ENCODE peak calls at places on chromosomes 6 and 20, in five cellular contexts. One of them, this sample, is unnamed.

GRCh38 chr6:170108890-170109587 is 181.8 kb downstream of the DLL1 start:
- DNase-seq in progenitor cell of endocrine pancreas: no peak
- DNase-seq in lower lobe of right lung: no peak
- DNase-seq in RWPE1: no peak
- DNase-seq in fibroblast of mammary gland: no peak
- DNase-seq in this sample: no peak

GRCh38 chr6:116945809-116946208 is 68.8 kb downstream of the RFX6 start:
- DNase-seq in progenitor cell of endocrine pancreas: no peak
- DNase-seq in lower lobe of right lung: no peak
- DNase-seq in RWPE1: no peak
- DNase-seq in fibroblast of mammary gland: peak
- DNase-seq in this sample: peak

GRCh38 chr20:2240835-2241234 is 55.0 kb upstream of the TGM3 start:
- DNase-seq in progenitor cell of endocrine pancreas: no peak
- DNase-seq in lower lobe of right lung: no peak
- DNase-seq in RWPE1: no peak
- DNase-seq in fibroblast of mammary gland: no peak
- DNase-seq in this sample: no peak

GRCh38 chr6:156992396-156992795 is 215.2 kb downstream of the ARID1B start:
- DNase-seq in progenitor cell of endocrine pancreas: no peak
- DNase-seq in lower lobe of right lung: no peak
- DNase-seq in RWPE1: no peak
- DNase-seq in fibroblast of mammary gland: no peak
- DNase-seq in this sample: no peak

GRCh38 chr20:22966787-22967464 is 68.2 kb upstream of the SSTR4 start:
- DNase-seq in progenitor cell of endocrine pancreas: no peak
- DNase-seq in lower lobe of right lung: no peak
- DNase-seq in RWPE1: peak
- DNase-seq in fibroblast of mammary gland: no peak
- DNase-seq in this sample: peak

GRCh38 chr6:27312146-27312949 is at the start of gene POM121L2:
- DNase-seq in progenitor cell of endocrine pancreas: peak
- DNase-seq in lower lobe of right lung: peak
- DNase-seq in RWPE1: peak
- DNase-seq in fibroblast of mammary gland: peak
- DNase-seq in this sample: peak

GRCh38 chr20:346640-347316 is at the start of gene NRSN2:
- DNase-seq in progenitor cell of endocrine pancreas: peak
- DNase-seq in lower lobe of right lung: peak
- DNase-seq in RWPE1: peak
- DNase-seq in fibroblast of mammary gland: peak
- DNase-seq in this sample: no peak

GRCh38 chr20:54284928-54285704 is 77.2 kb downstream of the PFDN4 start:
- DNase-seq in progenitor cell of endocrine pancreas: no peak
- DNase-seq in lower lobe of right lung: no peak
- DNase-seq in RWPE1: peak
- DNase-seq in fibroblast of mammary gland: peak
- DNase-seq in this sample: peak

GRCh38 chr6:168154263-168154917 is 75.4 kb upstream of the FRMD1 start:
- DNase-seq in progenitor cell of endocrine pancreas: no peak
- DNase-seq in lower lobe of right lung: no peak
- DNase-seq in RWPE1: no peak
- DNase-seq in fibroblast of mammary gland: no peak
- DNase-seq in this sample: no peak

GRCh38 chr6:75243333-75244062 is at the start of gene COX7A2:
- DNase-seq in progenitor cell of endocrine pancreas: peak
- DNase-seq in lower lobe of right lung: peak
- DNase-seq in RWPE1: peak
- DNase-seq in fibroblast of mammary gland: peak
- DNase-seq in this sample: peak

GRCh38 chr6:44221961-44222335 is 1.4 kb upstream of the SLC29A1 start:
- DNase-seq in progenitor cell of endocrine pancreas: no peak
- DNase-seq in lower lobe of right lung: no peak
- DNase-seq in RWPE1: no peak
- DNase-seq in fibroblast of mammary gland: no peak
- DNase-seq in this sample: no peak

GRCh38 chr6:29624520-29624961 is 8.4 kb downstream of the GABBR1 start:
- DNase-seq in progenitor cell of endocrine pancreas: no peak
- DNase-seq in lower lobe of right lung: no peak
- DNase-seq in RWPE1: no peak
- DNase-seq in fibroblast of mammary gland: no peak
- DNase-seq in this sample: no peak

GRCh38 chr6:85977661-85978060 is 335.0 kb upstream of the SYNCRIP start:
- DNase-seq in progenitor cell of endocrine pancreas: no peak
- DNase-seq in lower lobe of right lung: no peak
- DNase-seq in RWPE1: no peak
- DNase-seq in fibroblast of mammary gland: no peak
- DNase-seq in this sample: no peak

GRCh38 chr6:166553563-166554271 is 32.8 kb downstream of the RAMACL start:
- DNase-seq in progenitor cell of endocrine pancreas: no peak
- DNase-seq in lower lobe of right lung: no peak
- DNase-seq in RWPE1: peak
- DNase-seq in fibroblast of mammary gland: peak
- DNase-seq in this sample: peak

GRCh38 chr6:107877968-107878367 is 53.9 kb upstream of the SCML4 start:
- DNase-seq in progenitor cell of endocrine pancreas: no peak
- DNase-seq in lower lobe of right lung: no peak
- DNase-seq in RWPE1: no peak
- DNase-seq in fibroblast of mammary gland: no peak
- DNase-seq in this sample: no peak

GRCh38 chr6:41367700-41368099 is 32.3 kb downstream of the NCR2 start:
- DNase-seq in progenitor cell of endocrine pancreas: peak
- DNase-seq in lower lobe of right lung: no peak
- DNase-seq in RWPE1: peak
- DNase-seq in fibroblast of mammary gland: peak
- DNase-seq in this sample: peak

DNA sequence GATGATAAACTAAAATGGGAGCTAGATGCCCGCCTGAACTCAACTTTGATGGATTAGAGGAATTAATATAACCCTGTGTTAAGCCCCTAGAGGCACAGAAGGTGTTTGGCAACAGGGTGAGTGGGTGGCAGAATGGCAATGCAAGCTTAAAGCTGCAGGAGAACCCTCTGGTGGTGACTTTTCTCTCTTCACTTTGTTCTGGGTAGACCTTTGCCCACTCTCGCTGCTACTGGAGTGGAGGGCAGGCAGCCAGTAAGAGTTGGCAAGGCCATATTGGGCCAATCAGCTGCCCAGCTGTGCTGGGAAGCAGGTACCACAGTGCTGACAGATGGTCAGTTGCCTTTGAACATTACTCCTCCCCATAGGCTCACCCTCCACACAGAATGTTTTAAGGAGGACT is 468.2 kb downstream of the MMUT start:
- DNase-seq in progenitor cell of endocrine pancreas: no peak
- DNase-seq in lower lobe of right lung: no peak
- DNase-seq in RWPE1: no peak
- DNase-seq in fibroblast of mammary gland: no peak
- DNase-seq in this sample: no peak
- TF ChIP-seq CTCF in progenitor cell of endocrine pancreas: no peak
- TF ChIP-seq CTCF in lower lobe of right lung: no peak
- TF ChIP-seq CTCF in RWPE1: no peak
- TF ChIP-seq CTCF in fibroblast of mammary gland: no peak
- TF ChIP-seq CTCF in this sample: no peak

DNA sequence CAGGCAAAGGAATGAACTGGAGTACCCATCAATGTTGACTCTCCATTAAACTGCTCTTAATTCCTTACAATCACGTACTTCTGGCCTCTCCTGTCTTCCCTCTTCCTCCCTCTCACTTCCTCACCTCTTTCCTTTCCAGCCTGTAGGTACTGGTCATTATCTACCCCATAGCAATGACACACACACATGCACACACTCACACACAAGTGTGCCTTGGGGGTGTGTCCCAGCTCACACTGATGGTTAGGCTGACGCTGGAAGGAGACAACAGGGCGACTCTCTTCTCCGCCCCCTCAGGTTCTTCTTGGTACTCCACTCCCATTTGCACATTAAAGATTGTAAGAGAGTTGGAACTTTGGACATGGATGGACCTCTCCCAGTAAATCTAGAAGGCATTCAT is 14.0 kb upstream of the SERPINB9 start:
- DNase-seq in progenitor cell of endocrine pancreas: no peak
- DNase-seq in lower lobe of right lung: no peak
- DNase-seq in RWPE1: no peak
- DNase-seq in fibroblast of mammary gland: no peak
- DNase-seq in this sample: no peak
- TF ChIP-seq CTCF in progenitor cell of endocrine pancreas: peak
- TF ChIP-seq CTCF in lower lobe of right lung: no peak
- TF ChIP-seq CTCF in RWPE1: no peak
- TF ChIP-seq CTCF in fibroblast of mammary gland: peak
- TF ChIP-seq CTCF in this sample: no peak

GRCh38 chr6:161349886-161350285 is 76.0 kb upstream of the AGPAT4 start:
- DNase-seq in progenitor cell of endocrine pancreas: no peak
- DNase-seq in lower lobe of right lung: no peak
- DNase-seq in RWPE1: no peak
- DNase-seq in fibroblast of mammary gland: no peak
- DNase-seq in this sample: no peak

GRCh38 chr6:161347988-161348627 is 74.2 kb upstream of the AGPAT4 start:
- DNase-seq in progenitor cell of endocrine pancreas: no peak
- DNase-seq in lower lobe of right lung: no peak
- DNase-seq in RWPE1: no peak
- DNase-seq in fibroblast of mammary gland: no peak
- DNase-seq in this sample: no peak

GRCh38 chr6:161348628-161348994 is 74.8 kb upstream of the AGPAT4 start:
- DNase-seq in progenitor cell of endocrine pancreas: no peak
- DNase-seq in lower lobe of right lung: no peak
- DNase-seq in RWPE1: no peak
- DNase-seq in fibroblast of mammary gland: no peak
- DNase-seq in this sample: no peak

GRCh38 chr6:161344640-161345039 is 70.8 kb upstream of the AGPAT4 start:
- DNase-seq in progenitor cell of endocrine pancreas: no peak
- DNase-seq in lower lobe of right lung: no peak
- DNase-seq in RWPE1: no peak
- DNase-seq in fibroblast of mammary gland: no peak
- DNase-seq in this sample: no peak

DNA sequence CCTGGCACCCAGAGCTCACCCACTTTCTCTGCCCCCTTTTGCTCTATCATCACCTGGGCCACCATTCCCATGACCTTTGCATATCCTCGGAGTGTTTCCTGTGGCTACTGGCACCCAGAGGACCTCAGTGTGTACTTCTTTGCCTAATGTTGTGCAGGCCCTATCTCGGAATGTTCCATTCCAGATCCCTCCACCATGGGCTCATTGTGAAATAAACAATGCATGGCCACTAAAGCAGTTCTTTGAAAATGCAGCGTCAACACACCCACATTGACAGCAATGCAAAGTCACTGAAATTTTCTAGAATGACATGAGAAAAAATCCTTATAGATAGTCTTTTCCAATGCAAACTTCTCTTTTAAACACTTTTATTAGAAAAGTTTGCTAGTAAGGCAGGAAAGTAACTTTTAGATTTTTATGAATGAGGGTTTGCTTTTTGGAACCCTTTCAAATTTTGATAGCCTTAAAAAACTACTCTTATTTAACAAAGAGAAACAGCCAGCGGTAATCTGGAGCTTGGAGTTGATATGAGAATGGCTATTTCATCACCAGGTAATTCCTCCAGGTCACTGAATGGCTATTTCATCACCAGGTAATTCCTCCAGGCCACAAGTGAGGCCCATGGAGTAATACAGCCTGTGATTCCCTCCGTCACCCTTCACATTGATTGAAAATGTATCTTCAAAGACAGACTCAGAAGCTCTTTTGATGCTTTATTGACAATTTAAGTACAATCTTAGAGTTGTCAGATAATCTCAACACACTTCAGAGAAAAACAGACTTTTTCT is 73.0 kb upstream of the AGPAT4 start:
- DNase-seq in progenitor cell of endocrine pancreas: no peak
- DNase-seq in lower lobe of right lung: no peak
- DNase-seq in RWPE1: no peak
- DNase-seq in fibroblast of mammary gland: no peak
- DNase-seq in this sample: peak
- TF ChIP-seq CTCF in progenitor cell of endocrine pancreas: no peak
- TF ChIP-seq CTCF in lower lobe of right lung: no peak
- TF ChIP-seq CTCF in RWPE1: no peak
- TF ChIP-seq CTCF in fibroblast of mammary gland: no peak
- TF ChIP-seq CTCF in this sample: no peak

DNA sequence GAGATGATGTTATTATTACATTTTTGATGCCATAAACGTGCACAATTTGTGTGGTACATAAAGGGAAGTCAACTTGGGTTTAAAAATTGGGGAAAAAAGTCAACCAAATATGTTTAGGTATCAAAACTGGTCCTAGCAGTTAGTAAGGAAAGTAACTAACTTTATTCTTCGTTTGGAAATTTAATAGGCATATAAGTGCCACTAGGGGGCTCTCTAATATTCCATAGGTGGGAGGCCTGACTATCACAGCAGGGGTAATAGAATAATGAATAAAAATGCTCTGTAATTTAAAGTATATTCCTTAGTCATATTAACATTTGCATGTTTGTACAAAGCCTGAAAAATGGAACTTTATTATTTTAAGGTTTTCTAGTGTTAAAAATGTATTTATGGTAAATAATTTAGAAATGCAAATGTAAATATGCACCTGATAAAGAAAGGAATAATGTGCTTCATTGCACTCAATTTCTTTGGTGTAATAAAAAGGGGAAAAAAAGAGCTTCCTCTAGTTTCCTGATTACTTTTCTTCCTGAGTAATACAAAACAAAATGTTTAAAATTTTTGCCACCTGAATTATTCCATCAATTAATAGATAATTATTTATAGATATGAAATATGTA is 125.7 kb upstream of the HDAC2 start:
- DNase-seq in progenitor cell of endocrine pancreas: no peak
- DNase-seq in lower lobe of right lung: no peak
- DNase-seq in RWPE1: peak
- DNase-seq in fibroblast of mammary gland: peak
- DNase-seq in this sample: peak
- TF ChIP-seq CTCF in progenitor cell of endocrine pancreas: peak
- TF ChIP-seq CTCF in lower lobe of right lung: peak
- TF ChIP-seq CTCF in RWPE1: peak
- TF ChIP-seq CTCF in fibroblast of mammary gland: peak
- TF ChIP-seq CTCF in this sample: peak

GRCh38 chr6:161374971-161375873 is 101.4 kb upstream of the AGPAT4 start:
- DNase-seq in progenitor cell of endocrine pancreas: no peak
- DNase-seq in lower lobe of right lung: peak
- DNase-seq in RWPE1: peak
- DNase-seq in fibroblast of mammary gland: peak
- DNase-seq in this sample: peak
- TF ChIP-seq CTCF in progenitor cell of endocrine pancreas: peak
- TF ChIP-seq CTCF in lower lobe of right lung: peak
- TF ChIP-seq CTCF in RWPE1: peak
- TF ChIP-seq CTCF in fibroblast of mammary gland: no peak
- TF ChIP-seq CTCF in this sample: peak

GRCh38 chr6:6646859-6647258 is 58.3 kb downstream of the LY86 start:
- DNase-seq in progenitor cell of endocrine pancreas: no peak
- DNase-seq in lower lobe of right lung: no peak
- DNase-seq in RWPE1: no peak
- DNase-seq in fibroblast of mammary gland: no peak
- DNase-seq in this sample: no peak
- TF ChIP-seq CTCF in progenitor cell of endocrine pancreas: no peak
- TF ChIP-seq CTCF in lower lobe of right lung: no peak
- TF ChIP-seq CTCF in RWPE1: no peak
- TF ChIP-seq CTCF in fibroblast of mammary gland: no peak
- TF ChIP-seq CTCF in this sample: no peak

GRCh38 chr20:21509597-21510331 is 4.1 kb downstream of the NKX2-2 start:
- DNase-seq in progenitor cell of endocrine pancreas: no peak
- DNase-seq in lower lobe of right lung: peak
- DNase-seq in RWPE1: peak
- DNase-seq in fibroblast of mammary gland: peak
- DNase-seq in this sample: no peak
- TF ChIP-seq CTCF in progenitor cell of endocrine pancreas: no peak
- TF ChIP-seq CTCF in lower lobe of right lung: no peak
- TF ChIP-seq CTCF in RWPE1: peak
- TF ChIP-seq CTCF in fibroblast of mammary gland: peak
- TF ChIP-seq CTCF in this sample: no peak